ENCODE peak calls at places on chromosomes 6 and 20, in seven cellular contexts. C, K, L, T, G, E and U are unnamed samples.

GRCh38 chr6:35573495-35574110 is 60.9 kb upstream of the TULP1 start:
- DNase-seq in C (no peak), K (no peak), L (no peak), T (no peak), G (no peak), E (no peak), U (no peak)

GRCh38 chr20:58669287-58670006 is 18.4 kb downstream of the STX16 start:
- DNase-seq in C (peak; percentile 32), K (no peak), L (peak; percentile 78), T (no peak), G (no peak), E (no peak), U (no peak)

GRCh38 chr6:143157146-143157545 is 96.5 kb downstream of the AIG1 start:
- DNase-seq in C (no peak), K (no peak), L (no peak), T (no peak), G (no peak), E (no peak), U (peak; percentile 15)

GRCh38 chr6:52104979-52105378 is 17.6 kb upstream of the PKHD1 start:
- DNase-seq in C (no peak), K (no peak), L (no peak), T (no peak), G (no peak), E (no peak), U (no peak)

GRCh38 chr6:38495922-38496635 is 143.7 kb downstream of the BTBD9 start:
- DNase-seq in C (no peak), K (no peak), L (no peak), T (no peak), G (no peak), E (no peak), U (no peak)

GRCh38 chr6:100622907-100623692 is 158.4 kb upstream of the SIM1 start:
- DNase-seq in C (no peak), K (no peak), L (no peak), T (no peak), G (no peak), E (no peak), U (no peak)

GRCh38 chr20:719816-720215 is 44.2 kb upstream of the SCRT2 start:
- DNase-seq in C (no peak), K (no peak), L (no peak), T (no peak), G (no peak), E (no peak), U (no peak)

GRCh38 chr6:140317957-140318356 is 943.5 kb upstream of the CITED2 start:
- DNase-seq in C (no peak), K (no peak), L (no peak), T (no peak), G (no peak), E (no peak), U (no peak)

GRCh38 chr6:25179051-25179778 is 100.0 kb upstream of the CARMIL1 start:
- DNase-seq in C (no peak), K (no peak), L (no peak), T (no peak), G (no peak), E (no peak), U (no peak)

GRCh38 chr6:84615113-84615850 is 149.1 kb downstream of the TBX18 start:
- DNase-seq in C (no peak), K (no peak), L (no peak), T (no peak), G (no peak), E (no peak), U (no peak)

GRCh38 chr6:101705866-101706265 is 312.4 kb downstream of the GRIK2 start:
- DNase-seq in C (no peak), K (no peak), L (no peak), T (no peak), G (no peak), E (no peak), U (no peak)

GRCh38 chr6:3603443-3604130 is 146.7 kb upstream of the SLC22A23 start:
- DNase-seq in C (no peak), K (no peak), L (no peak), T (no peak), G (no peak), E (no peak), U (peak; percentile 22)

GRCh38 chr20:44208770-44209169 is 1.8 kb downstream of the OSER1 start:
- DNase-seq in C (no peak), K (no peak), L (no peak), T (peak; percentile 82), G (no peak), E (no peak), U (peak; percentile 54)

GRCh38 chr6:22361576-22361975 is 64.7 kb upstream of the PRL start:
- DNase-seq in C (no peak), K (no peak), L (no peak), T (no peak), G (no peak), E (no peak), U (no peak)

GRCh38 chr6:111759413-111759835 is 113.8 kb downstream of the FYN start:
- DNase-seq in C (no peak), K (no peak), L (no peak), T (no peak), G (no peak), E (no peak), U (no peak)

GRCh38 chr6:169780571-169781091 is 29.2 kb downstream of the ERMARD start:
- DNase-seq in C (no peak), K (no peak), L (no peak), T (peak; percentile 52), G (no peak), E (no peak), U (no peak)

DNA sequence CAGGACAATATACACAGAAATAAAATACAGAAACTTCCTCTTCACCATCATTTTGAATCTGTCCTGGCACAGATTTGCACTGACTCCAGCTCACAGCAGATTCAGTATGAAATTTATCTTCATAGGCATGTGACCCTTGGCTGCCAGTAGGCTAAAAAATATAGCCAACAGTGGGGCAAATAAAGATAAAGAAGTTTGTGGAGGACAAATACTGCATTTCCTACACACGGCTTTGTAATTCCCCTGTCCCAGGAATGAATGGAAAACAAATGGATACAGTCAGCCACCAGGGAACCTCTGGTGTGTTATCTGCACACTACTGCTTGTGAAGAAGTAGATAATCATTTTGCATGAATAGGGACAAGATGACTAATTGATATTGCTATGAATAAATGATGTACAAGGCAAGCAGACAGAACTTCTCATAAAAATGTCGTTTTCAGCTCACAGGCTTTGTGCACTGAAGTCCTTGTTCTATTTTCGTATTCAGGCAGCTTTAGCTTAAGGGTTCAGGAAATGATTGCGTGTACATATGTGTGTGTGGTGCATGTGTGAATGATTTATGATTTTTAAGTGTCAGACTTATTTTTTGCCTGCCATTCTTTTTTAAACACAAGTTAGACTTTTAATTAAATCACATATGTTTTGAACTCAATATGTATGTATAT is 543.7 kb upstream of the JAG1 start:
- DNase-seq in C (no peak), K (no peak), L (no peak), T (no peak), G (no peak), E (no peak), U (no peak)
- TF ChIP-seq JUND in C (no peak), K (no peak), L (no peak), T (no peak), G (no peak), E (no peak), U (no peak)

DNA sequence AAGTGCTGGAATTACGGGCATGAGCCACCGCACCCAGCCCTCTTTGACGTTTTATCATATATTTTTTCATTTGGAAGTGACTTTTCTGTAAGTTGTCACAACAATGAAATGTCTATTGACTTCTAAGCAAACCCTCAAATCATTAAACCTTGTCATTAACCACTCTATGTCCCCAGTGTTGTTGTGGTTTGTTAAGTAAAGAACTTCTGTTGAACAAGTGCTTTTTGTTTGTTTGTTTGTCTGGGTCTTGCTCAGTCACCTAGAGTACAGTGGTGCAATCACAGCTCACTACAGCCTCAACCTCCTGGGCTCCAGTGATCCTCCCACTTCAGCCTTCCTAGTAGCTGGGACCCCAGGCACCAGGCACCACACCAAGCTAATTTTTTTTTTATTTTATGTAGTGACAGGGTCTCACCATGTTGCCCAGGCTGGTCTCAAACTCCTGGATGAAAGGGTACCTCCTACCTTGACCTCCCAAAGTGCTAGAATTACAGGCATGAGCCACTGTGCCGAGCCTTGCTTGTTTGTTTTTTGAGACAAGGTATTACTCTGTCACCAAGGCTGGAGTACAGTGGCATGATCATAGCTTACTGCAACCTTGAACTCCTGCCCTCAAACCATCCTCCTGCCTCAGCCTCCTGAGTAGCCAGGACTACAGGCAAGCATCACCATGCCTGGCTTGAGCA is 57.6 kb upstream of the LOC128125822 start:
- DNase-seq in C (no peak), K (no peak), L (no peak), T (peak; percentile 95), G (no peak), E (no peak), U (peak; percentile 25)
- TF ChIP-seq JUND in C (no peak), K (no peak), L (no peak), T (peak; percentile 9), G (no peak), E (no peak), U (no peak)

DNA sequence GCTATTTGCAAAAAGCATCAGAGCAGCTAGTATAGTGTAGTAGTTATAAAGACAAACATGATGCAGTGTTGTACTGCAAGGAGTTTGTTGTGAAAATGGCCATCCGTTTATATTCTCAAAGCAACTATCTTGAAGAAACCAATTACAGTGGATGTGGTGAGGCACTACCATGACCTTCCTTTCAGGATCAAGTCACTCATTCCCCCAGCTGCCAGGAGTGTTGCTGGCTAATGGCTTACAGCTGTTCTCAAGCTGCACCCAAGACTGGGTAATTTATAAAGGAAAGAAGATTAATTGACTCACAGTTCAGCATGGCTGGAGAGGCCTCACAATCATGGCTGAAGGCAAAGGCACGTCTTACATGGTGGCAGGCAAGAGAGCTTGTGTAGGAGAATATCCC is 29.0 kb downstream of the ADGRF4 start:
- DNase-seq in C (no peak), K (no peak), L (no peak), T (no peak), G (no peak), E (no peak), U (no peak)
- TF ChIP-seq JUND in C (no peak), K (no peak), L (no peak), T (no peak), G (no peak), E (no peak), U (no peak)

GRCh38 chr6:16683524-16684194 is 77.6 kb downstream of the ATXN1 start:
- DNase-seq in C (no peak), K (peak; percentile 65), L (no peak), T (peak; percentile 79), G (no peak), E (no peak), U (no peak)
- TF ChIP-seq JUND in C (no peak), K (peak; percentile 65), L (no peak), T (no peak), G (peak; percentile 76), E (no peak), U (no peak)

GRCh38 chr6:113052513-113052912 is 705.4 kb downstream of the RFPL4B start:
- DNase-seq in C (no peak), K (no peak), L (no peak), T (no peak), G (no peak), E (no peak), U (no peak)

GRCh38 chr6:113060664-113061063 is 713.5 kb downstream of the RFPL4B start:
- DNase-seq in C (no peak), K (no peak), L (no peak), T (no peak), G (no peak), E (no peak), U (no peak)

GRCh38 chr6:113055086-113055485 is 708.0 kb downstream of the RFPL4B start:
- DNase-seq in C (no peak), K (no peak), L (no peak), T (no peak), G (no peak), E (no peak), U (no peak)

GRCh38 chr6:113057567-113058053 is 710.5 kb downstream of the RFPL4B start:
- DNase-seq in C (no peak), K (no peak), L (no peak), T (no peak), G (no peak), E (no peak), U (no peak)

GRCh38 chr6:113055998-113056397 is 708.9 kb downstream of the RFPL4B start:
- DNase-seq in C (no peak), K (no peak), L (no peak), T (no peak), G (no peak), E (no peak), U (no peak)
- TF ChIP-seq JUND in C (no peak), K (no peak), L (no peak), T (no peak), G (no peak), E (no peak), U (no peak)